ENCODE peak calls at places on chromosomes 11 and 22, in four cellular contexts. One of them, this sample, is unnamed.

GRCh38 chr22:19657252-19658056 is 56.8 kb upstream of the SEPTIN5 start:
- DNase-seq in MG63: no peak
- DNase-seq in PC-3: no peak
- DNase-seq in esophagus muscularis mucosa: no peak
- DNase-seq in this sample: no peak

GRCh38 chr11:132278801-132279574 is 908.6 kb downstream of the NTM start:
- DNase-seq in PC-3: peak; percentile 10
- DNase-seq in MG63: peak; percentile 3
- DNase-seq in esophagus muscularis mucosa: no peak
- DNase-seq in this sample: peak; percentile 37

GRCh38 chr22:49983148-49984042 is 22.8 kb downstream of the PIM3 start:
- DNase-seq in MG63: no peak
- DNase-seq in esophagus muscularis mucosa: no peak
- DNase-seq in PC-3: no peak
- DNase-seq in this sample: no peak

GRCh38 chr11:42253156-42253555 is 793.7 kb upstream of the LRRC4C start:
- DNase-seq in PC-3: no peak
- DNase-seq in MG63: no peak
- DNase-seq in esophagus muscularis mucosa: no peak
- DNase-seq in this sample: no peak

GRCh38 chr11:62573006-62573591 is 592 bp downstream of the EEF1G start:
- DNase-seq in MG63: no peak
- DNase-seq in esophagus muscularis mucosa: no peak
- DNase-seq in PC-3: no peak
- DNase-seq in this sample: peak; percentile 63

GRCh38 chr11:11243258-11243789 is 109.7 kb downstream of the CSNK2A3 start:
- DNase-seq in PC-3: no peak
- DNase-seq in MG63: no peak
- DNase-seq in esophagus muscularis mucosa: peak; percentile 93
- DNase-seq in this sample: no peak

GRCh38 chr22:17213976-17214375 is 5.3 kb downstream of the ADA2 start:
- DNase-seq in PC-3: peak; percentile 19
- DNase-seq in esophagus muscularis mucosa: no peak
- DNase-seq in MG63: peak; percentile 32
- DNase-seq in this sample: peak; percentile 9

GRCh38 chr11:122910775-122911174 is 28.2 kb downstream of the JHY start:
- DNase-seq in MG63: no peak
- DNase-seq in PC-3: peak; percentile 53
- DNase-seq in esophagus muscularis mucosa: no peak
- DNase-seq in this sample: peak; percentile 29

GRCh38 chr11:100525635-100526034 is 161.5 kb upstream of the ARHGAP42 start:
- DNase-seq in esophagus muscularis mucosa: no peak
- DNase-seq in PC-3: peak; percentile 33
- DNase-seq in MG63: no peak
- DNase-seq in this sample: no peak

GRCh38 chr22:20751185-20751851 is 22.6 kb upstream of the SERPIND1 start:
- DNase-seq in PC-3: no peak
- DNase-seq in MG63: no peak
- DNase-seq in esophagus muscularis mucosa: no peak
- DNase-seq in this sample: no peak

GRCh38 chr11:19258651-19259230 is 18.0 kb upstream of the E2F8 start:
- DNase-seq in PC-3: no peak
- DNase-seq in MG63: no peak
- DNase-seq in esophagus muscularis mucosa: peak; percentile 34
- DNase-seq in this sample: no peak

GRCh38 chr11:127445476-127445875 is 444.9 kb upstream of the KIRREL3 start:
- DNase-seq in MG63: no peak
- DNase-seq in PC-3: no peak
- DNase-seq in esophagus muscularis mucosa: peak; percentile 87
- DNase-seq in this sample: no peak

GRCh38 chr11:108093128-108093904 is 28.1 kb upstream of the ACAT1 start:
- DNase-seq in esophagus muscularis mucosa: no peak
- DNase-seq in PC-3: peak; percentile 53
- DNase-seq in MG63: peak; percentile 74
- DNase-seq in this sample: peak; percentile 44

DNA sequence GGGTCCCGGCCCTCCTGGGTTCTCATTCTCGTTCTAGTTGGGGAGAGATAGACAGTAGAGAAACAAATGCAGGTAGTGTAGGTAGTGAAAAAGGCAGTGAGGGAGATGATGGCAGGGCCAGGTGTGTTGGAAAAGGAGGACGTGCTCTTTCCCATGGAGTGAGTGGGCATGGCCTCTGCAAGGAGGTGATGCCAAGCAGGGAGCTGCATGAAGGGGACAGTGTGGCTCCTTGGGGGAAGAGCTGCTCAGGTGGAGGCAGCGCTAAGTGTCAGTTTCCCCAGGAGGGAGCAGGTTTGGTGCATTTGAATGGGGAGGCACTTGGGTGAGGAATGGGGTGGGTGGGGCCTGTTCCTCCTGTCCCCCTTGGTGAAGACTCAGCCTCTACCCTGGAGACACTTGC is 22.2 kb downstream of the MCM5 start:
- DNase-seq in PC-3: no peak
- DNase-seq in esophagus muscularis mucosa: no peak
- DNase-seq in MG63: no peak
- DNase-seq in this sample: no peak
- H3K36me3 ChIP-seq in PC-3: peaks cover 14% of the 10 kb centered on the region
- H3K36me3 ChIP-seq in esophagus muscularis mucosa: peaks cover 71% of the 10 kb centered on the region
- H3K36me3 ChIP-seq in MG63: peaks cover 77% of the 10 kb centered on the region
- H3K36me3 ChIP-seq in this sample: no peaks in the 10 kb centered on the region

GRCh38 chr11:15035283-15035682 is 38.1 kb upstream of the CALCB start:
- DNase-seq in MG63: no peak
- DNase-seq in esophagus muscularis mucosa: no peak
- DNase-seq in PC-3: no peak
- DNase-seq in this sample: no peak
- H3K4me3 ChIP-seq in MG63: no peak overlapping the region
- H3K4me3 ChIP-seq in esophagus muscularis mucosa: no peak overlapping the region
- H3K4me3 ChIP-seq in PC-3: no peak overlapping the region
- H3K4me3 ChIP-seq in this sample: no peak overlapping the region

GRCh38 chr11:73907191-73907590 is 30.4 kb downstream of the PAAF1 start:
- DNase-seq in PC-3: peak; percentile 88
- DNase-seq in MG63: peak; percentile 58
- DNase-seq in esophagus muscularis mucosa: no peak
- DNase-seq in this sample: peak; percentile 8

DNA sequence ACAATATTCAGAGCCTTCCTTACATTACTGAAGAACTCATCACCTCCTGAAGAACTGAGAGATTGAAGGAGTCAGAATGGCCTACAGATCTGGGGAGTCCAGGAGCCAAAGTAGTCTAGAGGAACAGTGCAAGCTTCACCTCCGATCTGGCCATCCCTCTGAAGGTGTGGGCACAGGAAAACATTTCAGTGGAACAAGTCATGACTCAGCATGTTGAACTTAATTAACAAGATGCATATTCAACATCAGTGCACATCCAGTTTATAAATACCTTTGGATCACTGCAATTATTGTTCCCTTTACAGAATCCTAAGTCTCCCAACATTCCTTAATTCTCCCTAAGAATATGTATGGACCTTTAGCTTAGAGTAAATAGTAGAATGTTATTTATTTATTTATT is 25.5 kb downstream of the PAAF1 start:
- DNase-seq in MG63: no peak
- DNase-seq in esophagus muscularis mucosa: no peak
- DNase-seq in PC-3: no peak
- DNase-seq in this sample: no peak
- H3K36me3 ChIP-seq in MG63: peaks cover 28% of the 10 kb centered on the region
- H3K36me3 ChIP-seq in esophagus muscularis mucosa: peaks cover 45% of the 10 kb centered on the region
- H3K36me3 ChIP-seq in PC-3: peaks cover 13% of the 10 kb centered on the region
- H3K36me3 ChIP-seq in this sample: peaks cover 25% of the 10 kb centered on the region

GRCh38 chr22:39081557-39081956 is 4.5 kb downstream of the APOBEC3G start:
- DNase-seq in PC-3: no peak
- DNase-seq in MG63: no peak
- DNase-seq in esophagus muscularis mucosa: no peak
- DNase-seq in this sample: no peak
- H3K4me3 ChIP-seq in PC-3: no peak overlapping the region
- H3K4me3 ChIP-seq in MG63: no peak overlapping the region
- H3K4me3 ChIP-seq in esophagus muscularis mucosa: no peak overlapping the region
- H3K4me3 ChIP-seq in this sample: no peak overlapping the region

DNA sequence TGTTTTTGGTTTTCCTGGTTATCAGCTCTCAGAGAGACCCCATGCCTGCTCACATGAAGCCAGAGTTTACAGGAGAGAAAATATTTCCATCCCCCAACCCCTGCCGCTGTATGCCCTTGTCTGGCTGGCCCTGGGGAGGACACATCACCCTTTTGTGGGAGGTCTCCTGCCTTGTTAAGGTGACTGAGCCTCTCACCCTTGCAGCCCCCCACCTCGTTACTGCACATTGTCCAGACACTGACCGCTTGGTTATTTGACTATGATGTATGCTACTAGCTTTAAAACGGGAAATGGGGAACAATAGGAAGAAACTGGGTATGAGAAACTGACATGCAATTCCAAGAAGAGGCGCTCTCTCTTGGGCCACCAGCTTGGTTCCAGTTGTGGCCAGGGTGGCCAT is 51.1 kb upstream of the RFPL3 start:
- DNase-seq in MG63: no peak
- DNase-seq in PC-3: no peak
- DNase-seq in esophagus muscularis mucosa: peak; percentile 82
- DNase-seq in this sample: no peak
- H3K36me3 ChIP-seq in MG63: no peaks in the 10 kb centered on the region
- H3K36me3 ChIP-seq in PC-3: no peaks in the 10 kb centered on the region
- H3K36me3 ChIP-seq in esophagus muscularis mucosa: no peaks in the 10 kb centered on the region
- H3K36me3 ChIP-seq in this sample: no peaks in the 10 kb centered on the region

GRCh38 chr11:82898242-82898641 is 2.0 kb downstream of the PRCP start:
- DNase-seq in esophagus muscularis mucosa: no peak
- DNase-seq in PC-3: no peak
- DNase-seq in MG63: no peak
- DNase-seq in this sample: no peak
- H3K4me3 ChIP-seq in esophagus muscularis mucosa: peak overlapping the region; percentile 83
- H3K4me3 ChIP-seq in PC-3: no peak overlapping the region
- H3K4me3 ChIP-seq in MG63: no peak overlapping the region
- H3K4me3 ChIP-seq in this sample: no peak overlapping the region

DNA sequence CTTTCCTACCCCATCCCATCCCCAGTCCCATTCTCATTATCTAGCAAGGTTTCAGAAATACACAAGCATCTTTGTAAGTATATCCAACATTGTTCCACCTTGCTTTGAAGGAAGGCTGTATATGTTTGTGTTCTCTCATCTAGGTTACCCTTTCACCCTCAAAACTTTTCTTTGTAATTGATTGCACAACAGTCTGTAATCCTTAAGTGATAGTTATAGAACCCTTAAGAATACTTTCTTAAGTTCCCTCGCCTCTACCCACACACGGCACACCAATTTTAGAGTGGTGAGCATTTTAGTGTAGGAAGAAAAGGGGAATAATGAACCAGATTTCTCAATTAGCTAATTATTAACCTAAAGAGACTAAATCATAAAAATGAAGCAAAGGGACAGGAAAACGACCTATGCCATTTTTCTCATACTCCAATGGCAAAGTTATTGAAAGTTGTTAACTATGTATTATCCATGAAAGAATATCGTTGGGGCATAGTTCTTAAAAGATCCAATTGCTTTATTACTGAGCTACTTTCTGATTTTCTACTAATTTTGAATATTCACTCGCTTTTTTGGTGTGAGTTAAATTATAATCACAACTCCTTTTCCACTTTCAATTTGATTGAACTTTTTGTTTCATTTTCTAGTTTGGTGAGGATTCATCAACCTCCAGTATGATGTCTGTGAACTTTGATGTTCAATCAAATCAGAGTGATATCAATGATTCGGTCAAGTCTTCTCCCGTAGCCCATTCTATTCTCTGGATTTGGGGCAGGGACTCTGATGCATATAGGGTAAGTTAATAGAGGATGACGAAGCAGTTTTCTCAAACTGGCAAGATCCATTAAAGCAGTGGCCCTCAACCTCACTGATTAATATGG is 44.9 kb downstream of the TTC17 start:
- DNase-seq in MG63: no peak
- DNase-seq in PC-3: no peak
- DNase-seq in esophagus muscularis mucosa: no peak
- DNase-seq in this sample: no peak
- H3K36me3 ChIP-seq in MG63: peaks cover 84% of the 10 kb centered on the region
- H3K36me3 ChIP-seq in PC-3: peaks cover 59% of the 10 kb centered on the region
- H3K36me3 ChIP-seq in esophagus muscularis mucosa: peaks cover 100% of the 10 kb centered on the region
- H3K36me3 ChIP-seq in this sample: peaks cover 99% of the 10 kb centered on the region

This sample was measured in adipocyte.